ENCODE peak calls at places on chromosomes 3 and 15, in nine cellular contexts. W is neuronal stem cell; P is naive thymus-derived CD8-positive, alpha-beta T cell; R is hepatocyte; M is nucleus accumbens; G is mesenchymal stem cell; Y is GM12865; B is GM04503; T is stimulated activated CD4-positive, alpha-beta T cell treated with anti-CD3 and anti-CD28 coated beads, Interleukin-15, amount 100 ng/mL, for 48 hours. D is an unnamed sample.
A peak's percentile ranks its signal among the peaks of the same experiment; 100 is the strongest.

GRCh38 chr15:87686308-87686707 is 570.2 kb downstream of the NTRK3 start:
- DNase-seq in W (no peak), P (no peak), R (no peak), M (no peak), G (no peak), Y (no peak), B (no peak), T (no peak), D (no peak)

GRCh38 chr15:90087454-90088154 is 14.7 kb downstream of the IDH2 start:
- DNase-seq in W (no peak), P (no peak), R (no peak), M (no peak), G (peak; percentile 51), Y (peak; percentile 34), B (no peak), T (no peak), D (peak; percentile 35)

GRCh38 chr3:186442162-186442561 is 80.1 kb upstream of the DGKG start:
- DNase-seq in W (no peak), P (no peak), R (no peak), M (no peak), G (no peak), Y (no peak), B (no peak), T (no peak), D (peak; percentile 31)

GRCh38 chr15:42289166-42289565 is 15.9 kb upstream of the TMEM87A start:
- DNase-seq in W (no peak), P (no peak), R (no peak), M (no peak), G (no peak), Y (no peak), B (no peak), T (no peak), D (no peak)

GRCh38 chr15:74380361-74381189 is 13.1 kb upstream of the CYP11A1 start:
- DNase-seq in W (no peak), P (no peak), R (no peak), M (no peak), G (no peak), Y (no peak), B (no peak), T (no peak), D (no peak)

GRCh38 chr3:58899953-58900298 is 149.9 kb downstream of the CFAP20DC start:
- DNase-seq in W (no peak), P (no peak), R (no peak), M (no peak), G (no peak), Y (no peak), B (no peak), T (no peak), D (peak; percentile 29)

GRCh38 chr3:46062679-46063078 is 35.4 kb upstream of the XCR1 start:
- DNase-seq in W (no peak), P (no peak), R (no peak), M (no peak), G (no peak), Y (no peak), B (no peak), T (no peak), D (no peak)

GRCh38 chr3:149401926-149402310 is 24.5 kb upstream of the TM4SF1 start:
- DNase-seq in W (no peak), P (no peak), R (no peak), M (no peak), G (peak; percentile 47), Y (peak; percentile 10), B (no peak), T (no peak), D (peak; percentile 53)

GRCh38 chr3:167728176-167728575 is 6.5 kb downstream of the PDCD10 start:
- DNase-seq in W (no peak), P (no peak), R (peak; percentile 24), M (no peak), G (peak; percentile 58), Y (no peak), B (peak; percentile 39), T (no peak), D (peak; percentile 77)

GRCh38 chr3:195771651-195772300 is 40.0 kb downstream of the MUC4 start:
- DNase-seq in W (no peak), P (no peak), R (no peak), M (no peak), G (no peak), Y (no peak), B (no peak), T (no peak), D (no peak)

D was measured in amniotic epithelial cell.